ENCODE peak calls at places on chromosomes 5 and 9, in four cellular contexts. One of them, this sample, is unnamed.

GRCh38 chr9:25517701-25518100 is 160.5 kb downstream of the TUSC1 start:
- DNase-seq in Caco-2: no peak
- DNase-seq in pancreas: no peak
- DNase-seq in lung: no peak
- DNase-seq in this sample: no peak

GRCh38 chr9:76459691-76460635 is 981 bp downstream of the GCNT1 start:
- DNase-seq in Caco-2: peak; percentile 20
- DNase-seq in pancreas: peak; percentile 69
- DNase-seq in lung: no peak
- DNase-seq in this sample: peak; percentile 76

GRCh38 chr5:25444697-25445096 is 799.9 kb upstream of the CDH10 start:
- DNase-seq in Caco-2: no peak
- DNase-seq in pancreas: no peak
- DNase-seq in lung: no peak
- DNase-seq in this sample: no peak

GRCh38 chr9:684055-684949 is 157.2 kb upstream of the DMRT1 start:
- DNase-seq in Caco-2: no peak
- DNase-seq in pancreas: no peak
- DNase-seq in lung: no peak
- DNase-seq in this sample: no peak

GRCh38 chr9:114151426-114151956 is 3.8 kb upstream of the COL27A1 start:
- DNase-seq in Caco-2: no peak
- DNase-seq in pancreas: no peak
- DNase-seq in lung: no peak
- DNase-seq in this sample: no peak

GRCh38 chr9:16869961-16870605 is 387 bp downstream of the BNC2 start:
- DNase-seq in Caco-2: no peak
- DNase-seq in pancreas: peak; percentile 59
- DNase-seq in lung: no peak
- DNase-seq in this sample: peak; percentile 23

GRCh38 chr5:80654054-80654390 is 430 bp upstream of the MSH3 start:
- DNase-seq in Caco-2: peak; percentile 45
- DNase-seq in pancreas: no peak
- DNase-seq in lung: no peak
- DNase-seq in this sample: no peak

GRCh38 chr5:164052536-164053090 is 547.2 kb downstream of the MAT2B start:
- DNase-seq in Caco-2: no peak
- DNase-seq in pancreas: no peak
- DNase-seq in lung: no peak
- DNase-seq in this sample: no peak

GRCh38 chr9:132008184-132008781 is 71.4 kb downstream of the MED27 start:
- DNase-seq in Caco-2: no peak
- DNase-seq in pancreas: no peak
- DNase-seq in lung: no peak
- DNase-seq in this sample: no peak

GRCh38 chr5:76811214-76811613 is 7.6 kb upstream of the F2RL1 start:
- DNase-seq in Caco-2: no peak
- DNase-seq in pancreas: no peak
- DNase-seq in lung: no peak
- DNase-seq in this sample: no peak

GRCh38 chr5:132065951-132066701 is 5.7 kb downstream of the IL3 start:
- DNase-seq in Caco-2: no peak
- DNase-seq in pancreas: peak; percentile 70
- DNase-seq in lung: no peak
- DNase-seq in this sample: no peak

GRCh38 chr9:107704791-107705190 is 215.2 kb upstream of the KLF4 start:
- DNase-seq in Caco-2: no peak
- DNase-seq in pancreas: no peak
- DNase-seq in lung: no peak
- DNase-seq in this sample: no peak

GRCh38 chr5:149730620-149731331 is 666 bp downstream of the PPARGC1B start:
- DNase-seq in Caco-2: peak; percentile 61
- DNase-seq in pancreas: peak; percentile 82
- DNase-seq in lung: no peak
- DNase-seq in this sample: peak; percentile 64

GRCh38 chr9:92191801-92192200 is 76.6 kb upstream of the SPTLC1 start:
- DNase-seq in Caco-2: peak; percentile 11
- DNase-seq in pancreas: no peak
- DNase-seq in lung: no peak
- DNase-seq in this sample: no peak

GRCh38 chr9:89678394-89679005 is 73.7 kb downstream of the GADD45G start:
- DNase-seq in Caco-2: no peak
- DNase-seq in pancreas: no peak
- DNase-seq in lung: no peak
- DNase-seq in this sample: no peak

GRCh38 chr5:10311595-10312425 is 4.1 kb upstream of the CMBL start:
- DNase-seq in Caco-2: no peak
- DNase-seq in pancreas: no peak
- DNase-seq in lung: no peak
- DNase-seq in this sample: no peak

GRCh38 chr5:79924936-79925893 is 65.8 kb downstream of the MTX3 start:
- DNase-seq in Caco-2: peak; percentile 12
- DNase-seq in pancreas: no peak
- DNase-seq in lung: no peak
- DNase-seq in this sample: peak; percentile 2

GRCh38 chr5:75712091-75712490 is 5.1 kb downstream of the POC5 start:
- DNase-seq in Caco-2: no peak
- DNase-seq in pancreas: no peak
- DNase-seq in lung: no peak
- DNase-seq in this sample: no peak

GRCh38 chr5:120017523-120017922 is 388.2 kb downstream of the FAM170A start:
- DNase-seq in Caco-2: no peak
- DNase-seq in pancreas: no peak
- DNase-seq in lung: no peak
- DNase-seq in this sample: no peak

GRCh38 chr5:79588645-79589044 is 23.6 kb upstream of the TENT2 start:
- DNase-seq in Caco-2: no peak
- DNase-seq in pancreas: no peak
- DNase-seq in lung: no peak
- DNase-seq in this sample: no peak

GRCh38 chr5:9790276-9790675 is 160.1 kb upstream of the TAS2R1 start:
- DNase-seq in Caco-2: no peak
- DNase-seq in pancreas: no peak
- DNase-seq in lung: no peak
- DNase-seq in this sample: no peak

GRCh38 chr9:20437466-20437865 is 184.8 kb downstream of the MLLT3 start:
- DNase-seq in Caco-2: no peak
- DNase-seq in pancreas: no peak
- DNase-seq in lung: no peak
- DNase-seq in this sample: no peak

GRCh38 chr9:78866228-78867132 is 569.6 kb downstream of the PSAT1 start:
- DNase-seq in Caco-2: peak; percentile 1
- DNase-seq in pancreas: no peak
- DNase-seq in lung: no peak
- DNase-seq in this sample: no peak

GRCh38 chr5:163350083-163350482 is 87.3 kb upstream of the CCNG1 start:
- DNase-seq in Caco-2: peak; percentile 14
- DNase-seq in pancreas: no peak
- DNase-seq in lung: no peak
- DNase-seq in this sample: no peak

GRCh38 chr9:16521868-16522381 is 348.5 kb downstream of the BNC2 start:
- DNase-seq in Caco-2: no peak
- DNase-seq in pancreas: no peak
- DNase-seq in lung: peak; percentile 35
- DNase-seq in this sample: peak; percentile 17

GRCh38 chr5:160605266-160605665 is 183.6 kb downstream of the PTTG1 start:
- DNase-seq in Caco-2: no peak
- DNase-seq in pancreas: no peak
- DNase-seq in lung: no peak
- DNase-seq in this sample: no peak

GRCh38 chr9:94929373-94929764 is 202.9 kb downstream of the AOPEP start:
- DNase-seq in Caco-2: no peak
- DNase-seq in pancreas: no peak
- DNase-seq in lung: no peak
- DNase-seq in this sample: no peak

GRCh38 chr9:119284118-119284517 is 85.1 kb downstream of the BRINP1 start:
- DNase-seq in Caco-2: no peak
- DNase-seq in pancreas: no peak
- DNase-seq in lung: no peak
- DNase-seq in this sample: no peak

GRCh38 chr9:89941875-89942274 is 337.1 kb downstream of the GADD45G start:
- DNase-seq in Caco-2: no peak
- DNase-seq in pancreas: no peak
- DNase-seq in lung: no peak
- DNase-seq in this sample: no peak

GRCh38 chr5:79567926-79568549 is 44.2 kb upstream of the TENT2 start:
- DNase-seq in Caco-2: no peak
- DNase-seq in pancreas: no peak
- DNase-seq in lung: no peak
- DNase-seq in this sample: no peak

GRCh38 chr9:88651682-88652633 is 117.0 kb downstream of the NXNL2 start:
- DNase-seq in Caco-2: no peak
- DNase-seq in pancreas: no peak
- DNase-seq in lung: peak; percentile 59
- DNase-seq in this sample: peak; percentile 62

GRCh38 chr9:31587176-31587575 is 797.3 kb upstream of the ACO1 start:
- DNase-seq in Caco-2: no peak
- DNase-seq in pancreas: no peak
- DNase-seq in lung: no peak
- DNase-seq in this sample: no peak

GRCh38 chr5:69415584-69415958 is 655 bp downstream of the MARVELD2 start:
- DNase-seq in Caco-2: peak; percentile 62
- DNase-seq in pancreas: peak; percentile 64
- DNase-seq in lung: no peak
- DNase-seq in this sample: peak; percentile 64

GRCh38 chr5:128409401-128409800 is 128.6 kb downstream of the FBN2 start:
- DNase-seq in Caco-2: no peak
- DNase-seq in pancreas: no peak
- DNase-seq in lung: no peak
- DNase-seq in this sample: no peak

GRCh38 chr9:32350682-32351081 is 33.8 kb upstream of the ACO1 start:
- DNase-seq in Caco-2: no peak
- DNase-seq in pancreas: no peak
- DNase-seq in lung: no peak
- DNase-seq in this sample: no peak

GRCh38 chr5:103562453-103563157 is at the start of gene NUDT12:
- DNase-seq in Caco-2: peak; percentile 70
- DNase-seq in pancreas: peak; percentile 68
- DNase-seq in lung: peak; percentile 57
- DNase-seq in this sample: peak; percentile 77

GRCh38 chr9:136615631-136616306 is 46.9 kb upstream of the EGFL7 start:
- DNase-seq in Caco-2: no peak
- DNase-seq in pancreas: no peak
- DNase-seq in lung: no peak
- DNase-seq in this sample: no peak

DNA sequence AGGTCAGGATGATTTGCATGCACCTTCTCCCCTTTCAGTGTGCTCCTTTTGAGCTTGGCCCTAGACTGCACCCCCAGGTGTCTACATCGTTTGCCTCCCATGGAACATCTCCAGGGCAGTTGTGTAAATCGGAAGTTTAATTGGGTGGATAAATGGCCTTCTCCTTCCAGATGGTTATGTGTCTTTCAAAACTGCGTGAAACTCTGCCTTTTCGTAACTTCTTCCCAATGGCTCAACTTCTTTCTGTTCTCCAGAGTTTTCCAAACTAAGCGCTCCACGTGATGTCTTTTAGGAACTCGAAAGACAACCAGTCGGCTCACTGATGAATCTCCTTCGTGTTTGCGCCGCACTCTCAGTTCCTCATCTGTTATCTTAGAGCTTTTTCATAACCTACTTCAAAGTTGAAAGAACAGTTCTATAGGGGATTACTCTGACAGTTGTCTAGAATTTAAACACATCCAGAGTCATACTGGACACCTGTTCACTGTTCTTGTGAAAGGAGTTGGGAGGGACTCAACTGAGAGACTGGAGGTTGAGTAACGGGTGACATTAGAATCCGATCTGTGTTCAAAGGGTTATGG is 1.8 kb downstream of the ADAMTS19 start:
- DNase-seq in Caco-2: no peak
- DNase-seq in pancreas: no peak
- DNase-seq in lung: no peak
- DNase-seq in this sample: no peak
- H3K4me3 ChIP-seq in Caco-2: peak overlapping the region; percentile 40
- H3K4me3 ChIP-seq in pancreas: peak overlapping the region; percentile 16
- H3K4me3 ChIP-seq in lung: no peak overlapping the region
- H3K4me3 ChIP-seq in this sample: no peak overlapping the region

GRCh38 chr5:6632931-6633468 is at the start of the genes NSUN2 and SRD5A1:
- DNase-seq in Caco-2: peak; percentile 91
- DNase-seq in pancreas: peak; percentile 96
- DNase-seq in lung: peak; percentile 92
- DNase-seq in this sample: peak; percentile 94

GRCh38 chr5:6633469-6634326 is 458 bp downstream of the SRD5A1 start:
- DNase-seq in Caco-2: peak; percentile 25
- DNase-seq in pancreas: peak; percentile 83
- DNase-seq in lung: peak; percentile 41
- DNase-seq in this sample: no peak

GRCh38 chr5:6634788-6635430 is 1.7 kb downstream of the SRD5A1 start:
- DNase-seq in Caco-2: no peak
- DNase-seq in pancreas: no peak
- DNase-seq in lung: no peak
- DNase-seq in this sample: no peak

GRCh38 chr5:6632324-6632930 is 417 bp downstream of the NSUN2 start:
- DNase-seq in Caco-2: no peak
- DNase-seq in pancreas: no peak
- DNase-seq in lung: peak; percentile 33
- DNase-seq in this sample: no peak

GRCh38 chr5:6634327-6634713 is 1.1 kb downstream of the SRD5A1 start:
- DNase-seq in Caco-2: no peak
- DNase-seq in pancreas: no peak
- DNase-seq in lung: no peak
- DNase-seq in this sample: no peak
- H3K4me3 ChIP-seq in Caco-2: peak overlapping the region; percentile 96
- H3K4me3 ChIP-seq in pancreas: no peak overlapping the region
- H3K4me3 ChIP-seq in lung: no peak overlapping the region
- H3K4me3 ChIP-seq in this sample: no peak overlapping the region

DNA sequence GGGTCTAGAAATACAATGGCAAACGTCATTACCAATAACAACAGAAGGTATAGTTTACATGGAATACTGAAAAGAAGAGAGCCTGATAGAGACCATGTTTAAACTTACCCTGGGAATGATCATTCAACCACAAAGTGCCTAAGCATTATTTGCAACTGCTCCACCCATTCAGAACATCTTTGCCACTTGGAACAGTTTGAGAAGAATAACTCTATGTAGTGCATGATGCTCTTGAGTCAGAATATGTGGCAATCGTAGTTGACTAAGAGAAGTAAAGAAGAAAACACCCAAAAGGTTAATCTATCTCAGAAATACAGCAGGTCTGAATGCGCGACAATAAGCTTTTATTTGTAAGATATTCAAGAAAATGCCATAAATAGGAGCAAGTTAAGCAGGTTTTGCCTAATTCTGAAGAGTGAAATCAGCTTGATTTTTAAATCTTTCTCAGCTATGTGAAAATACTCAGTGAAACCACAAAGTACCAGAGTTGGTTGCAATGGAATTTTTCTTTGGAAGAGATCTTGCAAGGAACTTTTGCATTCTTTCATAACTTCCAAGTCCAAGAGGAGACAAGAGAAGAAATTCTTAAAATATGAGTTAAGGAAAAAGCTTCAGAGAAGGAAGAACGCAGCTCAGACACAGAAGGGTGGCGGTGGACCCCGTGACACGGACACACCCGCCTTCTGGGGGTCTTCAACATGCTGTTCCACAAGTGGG is 64.3 kb downstream of the HABP4 start:
- DNase-seq in Caco-2: no peak
- DNase-seq in pancreas: no peak
- DNase-seq in lung: no peak
- DNase-seq in this sample: no peak
- H3K4me3 ChIP-seq in Caco-2: no peak overlapping the region
- H3K4me3 ChIP-seq in pancreas: no peak overlapping the region
- H3K4me3 ChIP-seq in lung: no peak overlapping the region
- H3K4me3 ChIP-seq in this sample: no peak overlapping the region

GRCh38 chr5:172172912-172173591 is 15.0 kb downstream of the STK10 start:
- DNase-seq in Caco-2: no peak
- DNase-seq in pancreas: no peak
- DNase-seq in lung: no peak
- DNase-seq in this sample: no peak
- H3K4me3 ChIP-seq in Caco-2: no peak overlapping the region
- H3K4me3 ChIP-seq in pancreas: no peak overlapping the region
- H3K4me3 ChIP-seq in lung: no peak overlapping the region
- H3K4me3 ChIP-seq in this sample: no peak overlapping the region

This sample was measured in mucosa of descending colon.